ENCODE peak calls at places on chromosomes 4 and X, in eight cellular contexts. X is IMR-90, I is esophagus squamous epithelium, K is cardiac muscle cell, J is mucosa of descending colon, G is psoas muscle, T is stomach, U is sigmoid colon. B is an unnamed sample. For H3K4me1, the result is how much of the 10 kb centered on the place peaks cover.

GRCh38 chr4:69470561-69470960 is 25.1 kb downstream of the UGT2B4 start:
- DNase-seq in X (no peak), I (no peak), K (peak), J (no peak), G (no peak), T (no peak), U (no peak), B (no peak)

GRCh38 chr4:173052439-173052838 is 116.2 kb upstream of the GALNT7 start:
- DNase-seq in X (no peak), I (no peak), K (no peak), J (no peak), G (no peak), T (no peak), U (no peak), B (no peak)

GRCh38 chr4:98260047-98260578 is 1.1 kb upstream of the RAP1GDS1 start:
- DNase-seq in X (peak), I (peak), K (no peak), J (peak), G (peak), T (peak), U (peak), B (peak)

GRCh38 chr4:105343523-105343931 is 130.3 kb downstream of the PPA2 start:
- DNase-seq in X (peak), I (no peak), K (peak), J (no peak), G (no peak), T (no peak), U (no peak), B (no peak)

GRCh38 chr4:76764251-76764650 is 133.7 kb downstream of the SOWAHB start:
- DNase-seq in X (peak), I (no peak), K (peak), J (no peak), G (no peak), T (no peak), U (no peak), B (no peak)

GRCh38 chrX:119389854-119390501 is 9.2 kb upstream of the SLC25A43 start:
- DNase-seq in X (no peak), I (no peak), K (no peak), J (no peak), G (no peak), T (no peak), U (no peak), B (no peak)

GRCh38 chr4:26713563-26714145 is 129.8 kb downstream of the TBC1D19 start:
- DNase-seq in X (no peak), I (no peak), K (no peak), J (no peak), G (no peak), T (no peak), U (no peak), B (no peak)

GRCh38 chr4:130849985-130850632 is 1754.2 kb downstream of the C4orf33 start:
- DNase-seq in X (no peak), I (no peak), K (peak), J (no peak), G (no peak), T (peak), U (no peak), B (no peak)

GRCh38 chr4:39464886-39465501 is 6.1 kb downstream of the LIAS start:
- DNase-seq in X (peak), I (no peak), K (peak), J (no peak), G (no peak), T (no peak), U (no peak), B (no peak)

GRCh38 chr4:153211986-153212720 is 7.9 kb downstream of the TRIM2 start:
- DNase-seq in X (peak), I (no peak), K (peak), J (no peak), G (no peak), T (no peak), U (no peak), B (no peak)

GRCh38 chrX:105226499-105226898 is 6.0 kb upstream of the TEX13A start:
- DNase-seq in X (no peak), I (no peak), K (no peak), J (no peak), G (no peak), T (no peak), U (no peak), B (no peak)

GRCh38 chrX:133053854-133054565 is 42.9 kb downstream of the USP26 start:
- DNase-seq in X (no peak), I (no peak), K (no peak), J (no peak), G (no peak), T (no peak), U (no peak), B (no peak)

GRCh38 chr4:155914782-155915181 is 11.3 kb downstream of the TDO2 start:
- DNase-seq in X (no peak), I (no peak), K (peak), J (no peak), G (no peak), T (no peak), U (no peak), B (no peak)

GRCh38 chr4:172708184-172708583 is 460.4 kb upstream of the GALNT7 start:
- DNase-seq in X (no peak), I (no peak), K (no peak), J (no peak), G (no peak), T (no peak), U (no peak), B (no peak)

GRCh38 chr4:10102981-10103330 is 13.6 kb downstream of the WDR1 start:
- DNase-seq in X (no peak), I (no peak), K (no peak), J (no peak), G (no peak), T (no peak), U (no peak), B (no peak)

GRCh38 chr4:8108261-8108660 is 50.4 kb downstream of the ABLIM2 start:
- DNase-seq in X (no peak), I (no peak), K (no peak), J (peak), G (no peak), T (peak), U (no peak), B (no peak)

GRCh38 chr4:33959519-33959918 is 2284.8 kb downstream of the ARAP2 start:
- DNase-seq in X (no peak), I (no peak), K (peak), J (no peak), G (no peak), T (no peak), U (no peak), B (no peak)

GRCh38 chr4:52588097-52588496 is 71.0 kb downstream of the USP46 start:
- DNase-seq in X (peak), I (no peak), K (peak), J (peak), G (no peak), T (no peak), U (no peak), B (no peak)

GRCh38 chrX:78592030-78592429 is 67.1 kb downstream of the RTL3 start:
- DNase-seq in X (no peak), I (no peak), K (no peak), J (no peak), G (no peak), T (no peak), U (no peak), B (no peak)

GRCh38 chr4:2266181-2266580 is 4.3 kb upstream of the MXD4 start:
- DNase-seq in X (no peak), I (no peak), K (peak), J (no peak), G (peak), T (peak), U (peak), B (no peak)

GRCh38 chr4:128354205-128354821 is 66.7 kb upstream of the PGRMC2 start:
- DNase-seq in X (peak), I (no peak), K (peak), J (no peak), G (no peak), T (peak), U (no peak), B (no peak)

GRCh38 chr4:111031180-111031579 is 408.3 kb upstream of the PITX2 start:
- DNase-seq in X (peak), I (no peak), K (no peak), J (no peak), G (no peak), T (no peak), U (no peak), B (no peak)

GRCh38 chr4:111027526-111027925 is 404.6 kb upstream of the PITX2 start:
- DNase-seq in X (peak), I (no peak), K (no peak), J (no peak), G (no peak), T (no peak), U (no peak), B (no peak)

GRCh38 chr4:111028829-111029228 is 406.0 kb upstream of the PITX2 start:
- DNase-seq in X (peak), I (no peak), K (no peak), J (no peak), G (no peak), T (no peak), U (no peak), B (no peak)
- H3K4me1 ChIP-seq in X (under half), I (under half), K (under half), J (under half), G (under half), T (under half), U (under half), B (under half)

GRCh38 chr4:136056748-136057147 is 1475.5 kb downstream of the PCDH18 start:
- DNase-seq in X (no peak), I (no peak), K (no peak), J (no peak), G (no peak), T (no peak), U (no peak), B (no peak)
- H3K4me1 ChIP-seq in X (under half), I (under half), K (under half), J (under half), G (under half), T (under half), U (under half), B (under half)

GRCh38 chrX:71545364-71545763 is 12.5 kb downstream of the OGT start:
- DNase-seq in X (no peak), I (no peak), K (no peak), J (peak), G (no peak), T (no peak), U (no peak), B (no peak)
- H3K4me1 ChIP-seq in X (under half), I (under half), K (under half), J (under half), G (under half), T (under half), U (under half), B (under half)

GRCh38 chrX:130109429-130110378 is 593 bp downstream of the ELF4 start:
- DNase-seq in X (peak), I (no peak), K (no peak), J (peak), G (peak), T (no peak), U (peak), B (no peak)
- H3K4me1 ChIP-seq in X (under half), I (under half), K (under half), J (under half), G (under half), T (under half), U (under half), B (under half)

GRCh38 chr4:61837395-61837794 is 637.3 kb downstream of the ADGRL3 start:
- DNase-seq in X (no peak), I (no peak), K (no peak), J (no peak), G (no peak), T (no peak), U (no peak), B (no peak)
- H3K4me1 ChIP-seq in X (under half), I (under half), K (under half), J (under half), G (under half), T (under half), U (under half), B (under half)

B was measured in suprapubic skin.